ENCODE peak calls at places on chromosomes 11 and 22, in seven cellular contexts. W is sigmoid colon, T is spleen, S is HL-60, M is Panc1, O is stomach, G is esophagus muscularis mucosa. P is an unnamed sample.

GRCh38 chr11:122095950-122096942 is 19.8 kb downstream of the BLID start:
- DNase-seq in W (no peak), M (no peak), G (no peak), O (no peak), S (no peak), T (no peak), P (no peak)

GRCh38 chr11:35260342-35260985 is 121.5 kb downstream of the CD44 start:
- DNase-seq in O (no peak), G (no peak), T (no peak), S (no peak), W (no peak), M (no peak), P (no peak)

GRCh38 chr11:116641561-116642045 is 131.2 kb downstream of the BUD13 start:
- DNase-seq in T (no peak), O (peak; percentile 52), G (peak; percentile 72), S (peak; percentile 39), W (no peak), M (peak; percentile 17), P (no peak)

GRCh38 chr11:109619498-109619897 is 197.5 kb downstream of the C11orf87 start:
- DNase-seq in W (no peak), O (no peak), G (no peak), T (no peak), S (no peak), M (no peak), P (no peak)

GRCh38 chr11:126153999-126154398 is 57.5 kb downstream of the RPUSD4 start:
- DNase-seq in G (no peak), S (no peak), W (peak; percentile 62), O (no peak), T (peak; percentile 23), M (no peak), P (no peak)

GRCh38 chr11:47269002-47269828 is 718 bp upstream of the MADD start:
- DNase-seq in T (peak; percentile 97), O (peak; percentile 91), M (no peak), G (peak; percentile 95), W (peak; percentile 97), S (peak; percentile 97), P (peak; percentile 84)

GRCh38 chr11:78217650-78218541 is 29.2 kb downstream of the USP35 start:
- DNase-seq in T (no peak), S (no peak), M (no peak), O (no peak), W (no peak), G (no peak), P (no peak)

GRCh38 chr11:94740975-94741707 is 27.0 kb upstream of the AMOTL1 start:
- DNase-seq in T (no peak), G (no peak), M (peak; percentile 59), O (no peak), W (peak; percentile 74), S (peak; percentile 23), P (peak; percentile 53)

GRCh38 chr22:39290724-39291161 is 28.7 kb downstream of the RPL3 start:
- DNase-seq in T (no peak), M (no peak), O (peak; percentile 63), G (no peak), W (peak; percentile 84), S (no peak), P (peak; percentile 81)

GRCh38 chr22:49900441-49901230 is 17.6 kb downstream of the ALG12 start:
- DNase-seq in W (no peak), T (peak; percentile 56), O (no peak), M (no peak), G (no peak), S (peak; percentile 37), P (no peak)

GRCh38 chr11:117946842-117947526 is 17.8 kb upstream of the TMPRSS13 start:
- DNase-seq in M (peak; percentile 82), O (peak; percentile 90), S (peak; percentile 73), W (peak; percentile 93), T (peak; percentile 95), G (peak; percentile 96), P (peak; percentile 87)

GRCh38 chr11:111586305-111586915 is 15.8 kb upstream of the SIK2 start:
- DNase-seq in G (no peak), W (no peak), O (peak; percentile 44), S (peak; percentile 32), T (no peak), M (peak; percentile 42), P (no peak)

GRCh38 chr11:122817121-122817520 is 21.2 kb upstream of the CRTAM start:
- DNase-seq in O (no peak), T (no peak), S (no peak), M (no peak), G (no peak), W (no peak), P (no peak)

GRCh38 chr11:62186195-62186594 is 3.8 kb upstream of the SCGB1D1 start:
- DNase-seq in S (no peak), M (no peak), T (no peak), O (no peak), W (no peak), G (no peak), P (no peak)

GRCh38 chr11:6442441-6442840 is 1.7 kb upstream of the HPX start:
- DNase-seq in O (no peak), G (no peak), W (no peak), M (no peak), S (no peak), T (no peak), P (no peak)

GRCh38 chr11:121596195-121597145 is 143.7 kb upstream of the SORL1-AS1 start:
- DNase-seq in M (no peak), W (no peak), O (no peak), S (no peak), G (no peak), T (no peak), P (no peak)

GRCh38 chr11:67998150-67999045 is 5.5 kb downstream of the UNC93B1 start:
- DNase-seq in T (no peak), O (no peak), M (no peak), G (no peak), W (no peak), S (peak; percentile 87), P (no peak)

GRCh38 chr22:35838849-35839646 is 121.4 kb downstream of the APOL5 start:
- DNase-seq in T (no peak), M (no peak), S (no peak), O (no peak), G (no peak), W (peak; percentile 84), P (no peak)

GRCh38 chr11:115141221-115141620 is 363.0 kb downstream of the CADM1 start:
- DNase-seq in O (no peak), W (no peak), S (no peak), G (no peak), T (no peak), M (no peak), P (no peak)

GRCh38 chr11:12137938-12138731 is 27.7 kb downstream of the MICAL2 start:
- DNase-seq in G (no peak), M (no peak), S (no peak), W (peak; percentile 65), O (no peak), T (peak; percentile 11), P (no peak)

GRCh38 chr22:17563936-17564391 is 666 bp downstream of the SLC25A18 start:
- DNase-seq in T (no peak), S (no peak), G (no peak), O (no peak), W (peak; percentile 92), M (no peak), P (no peak)

GRCh38 chr11:45089251-45089650 is 57.2 kb upstream of the PRDM11 start:
- DNase-seq in S (no peak), G (peak; percentile 97), O (peak; percentile 33), T (no peak), W (peak; percentile 94), M (no peak), P (peak; percentile 92)

GRCh38 chr11:121482231-121483129 is 29.7 kb upstream of the SORL1-AS1 start:
- DNase-seq in T (no peak), S (peak; percentile 81), W (no peak), O (no peak), G (no peak), M (no peak), P (no peak)

GRCh38 chr11:8058216-8058615 is 22.8 kb upstream of the TUB start:
- DNase-seq in T (peak; percentile 54), M (no peak), O (peak; percentile 13), S (no peak), G (no peak), W (no peak), P (no peak)

GRCh38 chr11:8056810-8057463 is 24.1 kb upstream of the TUB start:
- DNase-seq in G (no peak), M (no peak), S (no peak), T (peak; percentile 20), W (peak; percentile 95), O (peak; percentile 26), P (peak; percentile 64)

GRCh38 chr11:8055836-8056526 is 25.0 kb upstream of the TUB start:
- DNase-seq in T (peak; percentile 68), S (no peak), O (peak; percentile 8), W (peak; percentile 68), G (no peak), M (no peak), P (no peak)

GRCh38 chr11:8059030-8059429 is 22.0 kb upstream of the TUB start:
- DNase-seq in G (no peak), O (peak; percentile 17), T (peak; percentile 19), W (peak; percentile 56), M (no peak), S (no peak), P (no peak)

GRCh38 chr11:8055111-8055835 is 25.7 kb upstream of the TUB start:
- DNase-seq in O (peak; percentile 10), W (peak; percentile 60), S (no peak), T (peak; percentile 66), G (no peak), M (no peak), P (no peak)
- TF ChIP-seq CTCF in O (no peak), W (no peak), S (no peak), T (no peak), G (no peak), M (no peak), P (no peak)

GRCh38 chr11:76140912-76141574 is 65.3 kb downstream of the WNT11 start:
- DNase-seq in M (no peak), O (no peak), S (no peak), G (peak; percentile 31), W (no peak), T (no peak), P (no peak)
- TF ChIP-seq POLR2AphosphoS5 in M (no peak), O (no peak), S (no peak), G (no peak), W (no peak), T (no peak), P (no peak)

GRCh38 chr22:28999510-29000224 is 62.0 kb downstream of the C22orf31 start:
- DNase-seq in G (no peak), T (no peak), M (no peak), W (no peak), O (no peak), S (no peak), P (no peak)
- H3K4me3 ChIP-seq in G (no peak overlapping the region), T (no peak overlapping the region), M (no peak overlapping the region), W (no peak overlapping the region), O (no peak overlapping the region), S (no peak overlapping the region), P (no peak overlapping the region)

GRCh38 chr22:47599753-47600152 is 837.3 kb downstream of the TBC1D22A start:
- DNase-seq in G (peak; percentile 57), O (peak; percentile 8), T (peak; percentile 44), S (no peak), M (no peak), W (peak; percentile 47), P (no peak)
- TF ChIP-seq CTCF in G (no peak), O (no peak), T (no peak), S (no peak), M (no peak), W (no peak), P (no peak)

GRCh38 chr11:31810779-31811647 is at the start of gene PAX6:
- DNase-seq in T (peak; percentile 80), G (no peak), O (no peak), W (peak; percentile 60), M (no peak), S (peak; percentile 90), P (peak; percentile 50)
- TF ChIP-seq POLR2AphosphoS5 in T (no peak), G (no peak), O (no peak), W (no peak), M (no peak), S (no peak), P (no peak)

P was measured in breast epithelium.